ENCODE peak calls at places on chromosome 22, in nine cellular contexts. U, H, V, B, C, W, T, J and A are unnamed samples.

GRCh38 chr22:37331034-37331428 is 48.7 kb downstream of the CYTH4 start:
- DNase-seq in U (no peak), H (peak), V (no peak), B (no peak), C (no peak), W (no peak), T (no peak), J (no peak), A (no peak)

GRCh38 chr22:23278883-23279675 is 98.8 kb downstream of the BCR start:
- DNase-seq in U (no peak), H (peak), V (peak), B (peak), C (peak), W (no peak), T (peak), J (peak), A (no peak)

GRCh38 chr22:28052818-28053217 is 133.8 kb upstream of the PITPNB start:
- DNase-seq in U (peak), H (no peak), V (no peak), B (no peak), C (no peak), W (no peak), T (no peak), J (no peak), A (no peak)

GRCh38 chr22:28674121-28674563 is 5.5 kb downstream of the TTC28 start:
- DNase-seq in U (no peak), H (peak), V (no peak), B (peak), C (no peak), W (no peak), T (no peak), J (no peak), A (no peak)

GRCh38 chr22:17268501-17269223 is 49.4 kb upstream of the ADA2 start:
- DNase-seq in U (no peak), H (no peak), V (no peak), B (no peak), C (no peak), W (no peak), T (no peak), J (no peak), A (no peak)

GRCh38 chr22:37088750-37089408 is 20.6 kb downstream of the TMPRSS6 start:
- DNase-seq in U (no peak), H (no peak), V (no peak), B (no peak), C (no peak), W (no peak), T (no peak), J (no peak), A (no peak)

GRCh38 chr22:50226224-50227165 is 18.3 kb downstream of the TUBGCP6 start:
- DNase-seq in U (no peak), H (no peak), V (no peak), B (no peak), C (no peak), W (no peak), T (no peak), J (no peak), A (no peak)

GRCh38 chr22:29022101-29022817 is 39.4 kb downstream of the C22orf31 start:
- DNase-seq in U (no peak), H (no peak), V (no peak), B (no peak), C (no peak), W (no peak), T (no peak), J (no peak), A (no peak)

GRCh38 chr22:22932512-22932941 is 44.9 kb downstream of the IGLL5 start:
- DNase-seq in U (no peak), H (no peak), V (no peak), B (no peak), C (no peak), W (no peak), T (no peak), J (no peak), A (no peak)

GRCh38 chr22:22857607-22858558 is 29.7 kb upstream of the IGLL5 start:
- DNase-seq in U (no peak), H (no peak), V (no peak), B (no peak), C (no peak), W (no peak), T (no peak), J (no peak), A (no peak)

GRCh38 chr22:50303848-50304527 is 3.5 kb downstream of the PLXNB2 start:
- DNase-seq in U (no peak), H (peak), V (peak), B (no peak), C (peak), W (peak), T (peak), J (peak), A (peak)

GRCh38 chr22:36587289-36588154 is 58.6 kb upstream of the EIF3D start:
- DNase-seq in U (no peak), H (peak), V (no peak), B (no peak), C (no peak), W (no peak), T (no peak), J (no peak), A (no peak)

GRCh38 chr22:45645150-45645525 is 26.5 kb upstream of the ATXN10 start:
- DNase-seq in U (no peak), H (no peak), V (no peak), B (no peak), C (no peak), W (no peak), T (no peak), J (no peak), A (no peak)

GRCh38 chr22:38924197-38924952 is 33.0 kb upstream of the APOBEC3A start:
- DNase-seq in U (no peak), H (peak), V (peak), B (no peak), C (peak), W (peak), T (peak), J (peak), A (no peak)

GRCh38 chr22:48358886-48359612 is 1468.6 kb downstream of the BRD1 start:
- DNase-seq in U (no peak), H (no peak), V (peak), B (no peak), C (no peak), W (no peak), T (no peak), J (no peak), A (no peak)
- H3K27ac ChIP-seq in U (no peak), H (no peak), V (no peak), B (no peak), C (no peak), W (no peak), T (peak), J (no peak), A (no peak)

DNA sequence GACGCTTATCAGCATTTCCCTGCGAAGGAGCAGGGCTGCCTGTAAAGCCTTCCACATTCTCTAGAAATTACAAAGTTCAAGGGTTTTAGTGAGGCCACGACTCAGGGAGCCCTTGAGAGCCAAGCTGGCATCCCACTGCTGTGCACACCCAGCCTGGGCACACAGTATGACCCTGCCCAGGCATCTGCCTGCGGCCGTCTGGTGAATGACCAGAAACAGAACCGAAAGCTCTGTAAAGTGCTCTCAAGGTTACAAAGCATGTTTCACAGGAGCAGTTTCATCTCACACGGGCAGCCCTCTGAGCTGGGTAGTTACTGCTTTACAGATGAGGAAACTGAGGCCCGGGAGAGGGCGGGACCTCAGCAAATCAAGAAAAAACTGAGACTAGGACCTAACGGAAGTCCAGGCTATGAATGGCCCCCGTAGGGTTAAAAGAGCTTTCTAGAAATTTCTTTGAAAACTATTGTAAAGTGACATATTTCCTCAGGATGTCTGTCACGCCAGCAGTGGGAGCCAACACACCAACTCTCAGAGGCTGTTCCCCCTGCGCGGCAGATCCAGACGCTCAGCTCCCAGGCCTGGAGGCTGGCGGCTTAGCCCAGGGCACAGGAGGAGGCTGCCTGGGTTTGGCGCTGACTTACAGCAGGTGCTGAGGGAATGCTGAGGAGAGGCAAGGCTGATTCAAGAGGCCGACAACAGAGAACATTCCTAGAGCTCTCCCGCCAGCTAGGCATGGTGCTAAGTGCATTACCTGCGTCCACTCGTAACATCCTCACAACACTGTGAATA is 7.7 kb upstream of the TCF20 start:
- DNase-seq in U (no peak), H (no peak), V (no peak), B (no peak), C (no peak), W (no peak), T (no peak), J (no peak), A (peak)
- H3K27ac ChIP-seq in U (no peak), H (no peak), V (no peak), B (no peak), C (no peak), W (no peak), T (no peak), J (no peak), A (no peak)

GRCh38 chr22:42797021-42797420 is 60.1 kb downstream of the ARFGAP3 start:
- DNase-seq in U (no peak), H (no peak), V (no peak), B (no peak), C (no peak), W (no peak), T (no peak), J (no peak), A (no peak)
- H3K27ac ChIP-seq in U (no peak), H (no peak), V (no peak), B (no peak), C (no peak), W (no peak), T (no peak), J (no peak), A (no peak)

DNA sequence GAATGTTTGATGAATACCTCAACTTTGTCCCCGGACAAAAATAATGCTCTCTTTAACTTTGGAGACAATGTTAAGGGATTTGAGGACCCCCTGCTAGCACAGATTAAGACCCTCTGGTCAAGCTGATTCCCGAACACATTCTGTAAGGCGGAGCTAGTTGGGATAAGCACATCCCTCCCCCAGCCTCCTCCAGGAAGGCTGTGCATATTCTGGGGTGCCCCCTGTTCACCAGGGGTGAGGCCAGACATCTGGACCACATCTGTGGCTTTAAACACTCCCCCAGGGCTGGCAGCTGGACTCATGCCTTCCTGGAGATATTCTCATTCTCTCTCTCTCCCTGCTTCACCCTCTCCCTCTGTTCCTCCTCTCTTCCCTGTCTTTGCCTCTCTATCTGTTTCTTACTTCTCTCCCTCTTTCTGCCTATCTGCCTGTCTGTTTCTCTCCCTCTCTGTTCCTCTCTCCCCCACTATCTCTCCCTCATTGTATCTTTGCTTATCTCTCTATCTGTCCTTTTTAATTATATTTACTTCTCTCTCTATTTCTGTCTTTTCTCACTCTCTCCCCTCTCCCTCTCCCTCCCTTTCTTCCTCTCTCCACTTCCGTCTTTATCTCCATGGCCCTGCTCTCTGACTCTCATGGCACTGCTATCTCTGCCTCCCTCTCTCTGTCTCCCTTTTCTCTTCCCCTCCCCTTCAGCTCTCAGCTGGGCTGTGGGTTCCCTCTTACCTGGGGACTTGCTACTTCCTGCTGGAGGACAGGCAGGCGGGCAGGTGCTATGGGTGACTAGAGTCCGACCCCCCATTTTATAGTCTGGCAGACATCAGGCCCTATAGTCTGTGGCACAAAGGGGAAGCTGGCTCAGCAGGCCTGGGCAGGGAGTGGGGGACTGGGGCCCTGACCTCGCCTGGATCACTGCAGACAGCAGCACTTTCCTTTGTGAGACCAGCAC is at the start of gene CRYBB1:
- DNase-seq in U (peak), H (no peak), V (no peak), B (no peak), C (no peak), W (no peak), T (no peak), J (peak), A (peak)
- H3K27ac ChIP-seq in U (no peak), H (no peak), V (peak), B (peak), C (no peak), W (no peak), T (no peak), J (no peak), A (no peak)